ENCODE peak calls at places on chromosomes 5 and 9, in five cellular contexts. W is body of pancreas, N is IMR-90, M is Peyer's patch, X is tibial nerve. G is an unnamed sample.

GRCh38 chr5:143106175-143106574 is 297.3 kb downstream of the NR3C1 start:
- DNase-seq in M (no peak), W (peak; percentile 82), N (peak; percentile 77), X (no peak), G (no peak)

GRCh38 chr5:98796197-98796972 is 22.9 kb downstream of the RGMB start:
- DNase-seq in M (no peak), X (no peak), N (peak; percentile 77), W (peak; percentile 56), G (peak; percentile 16)

GRCh38 chr9:70229579-70229978 is 29.2 kb upstream of the SMC5 start:
- DNase-seq in M (no peak), W (no peak), X (no peak), N (peak; percentile 68), G (no peak)

GRCh38 chr9:27945386-27945785 is 372.1 kb upstream of the C9orf72 start:
- DNase-seq in X (no peak), N (no peak), M (no peak), W (no peak), G (no peak)

GRCh38 chr5:9015250-9015936 is 530.5 kb downstream of the SEMA5A start:
- DNase-seq in N (peak; percentile 44), M (no peak), X (no peak), W (no peak), G (no peak)

GRCh38 chr9:33129251-33129885 is 37.8 kb downstream of the B4GALT1 start:
- DNase-seq in N (no peak), X (no peak), W (no peak), M (no peak), G (no peak)

GRCh38 chr9:79492092-79492995 is 79.4 kb upstream of the TLE4 start:
- DNase-seq in X (no peak), M (no peak), W (no peak), N (peak; percentile 22), G (no peak)

GRCh38 chr9:98573749-98574278 is 134.9 kb downstream of the GABBR2 start:
- DNase-seq in M (no peak), X (no peak), W (no peak), N (no peak), G (no peak)

GRCh38 chr5:116492016-116492623 is 82.5 kb downstream of the SEMA6A start:
- DNase-seq in N (peak; percentile 89), M (no peak), X (no peak), W (no peak), G (no peak)

GRCh38 chr5:170121321-170121720 is 15.6 kb downstream of the FOXI1 start:
- DNase-seq in N (peak; percentile 56), W (no peak), X (no peak), M (no peak), G (no peak)

GRCh38 chr5:33102551-33102950 is 338.2 kb upstream of the TARS1 start:
- DNase-seq in M (no peak), W (no peak), X (no peak), N (peak; percentile 21), G (no peak)

DNA sequence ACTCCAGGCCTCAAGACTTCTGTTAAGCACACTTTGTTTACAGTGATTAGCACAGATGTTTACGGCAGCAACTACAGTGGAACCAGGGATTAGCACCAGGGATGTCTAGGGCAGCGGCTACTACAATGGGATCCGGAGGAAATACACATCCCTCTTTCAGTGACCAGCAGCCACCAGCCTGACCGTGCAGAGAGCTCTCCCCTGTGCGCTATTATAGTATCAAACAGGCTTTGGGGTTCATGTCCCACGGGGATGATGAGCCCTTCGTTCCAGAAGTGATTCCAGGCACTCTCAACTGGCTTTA is 21.5 kb downstream of the GFPT2 start:
- DNase-seq in X (no peak), M (no peak), W (no peak), N (no peak), G (no peak)
- TF ChIP-seq POLR2A in X (no peak), M (no peak), W (no peak), N (no peak), G (no peak)

DNA sequence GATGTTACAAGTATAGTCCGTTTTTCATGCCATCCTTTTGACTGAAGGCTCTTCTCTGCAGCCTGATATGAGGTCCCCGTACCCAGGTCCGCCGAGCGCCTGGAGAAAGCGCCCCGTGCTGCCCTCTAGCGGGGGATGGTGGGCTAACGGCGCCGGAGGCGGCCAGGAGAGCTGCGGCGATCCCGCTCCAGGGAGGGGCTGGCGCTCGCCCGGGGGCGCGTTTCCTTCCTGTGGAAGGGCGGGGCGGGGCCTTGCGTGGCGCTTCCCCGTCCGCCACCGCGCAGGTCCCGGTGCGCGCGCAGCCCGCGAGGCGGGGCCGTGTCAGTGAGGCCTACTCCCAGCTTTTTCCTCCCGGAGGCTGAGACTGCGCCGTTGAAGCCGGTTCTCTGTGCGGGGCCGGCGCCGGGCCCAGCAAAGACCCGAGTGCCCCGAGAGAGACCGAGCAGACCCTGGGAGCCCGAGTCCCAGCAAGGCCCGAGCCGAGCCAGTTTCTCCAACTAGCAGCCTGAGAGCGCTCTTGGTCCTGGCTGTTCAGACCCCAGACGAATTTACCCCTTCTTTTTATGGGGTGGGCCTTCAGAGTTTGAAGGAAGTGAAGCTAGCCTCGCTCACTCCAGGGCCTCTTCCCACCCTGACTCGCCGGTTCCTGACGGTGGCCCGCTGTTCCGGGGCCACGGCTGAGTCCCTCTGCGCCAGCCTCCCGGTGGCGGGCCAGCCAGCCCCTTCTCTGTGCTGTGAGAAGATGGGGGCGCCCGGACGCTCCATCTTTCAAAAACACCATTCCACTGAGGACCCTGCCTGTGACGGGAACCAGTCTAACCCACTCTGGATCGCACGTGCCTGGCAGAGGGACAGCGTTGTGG is 9.7 kb upstream of the PHF2 start:
- DNase-seq in N (peak; percentile 94), M (peak; percentile 100), W (peak; percentile 99), X (peak; percentile 97), G (peak; percentile 96)
- TF ChIP-seq POLR2A in N (peak; percentile 93), M (peak; percentile 95), W (peak; percentile 94), X (peak; percentile 90), G (peak; percentile 86)

DNA sequence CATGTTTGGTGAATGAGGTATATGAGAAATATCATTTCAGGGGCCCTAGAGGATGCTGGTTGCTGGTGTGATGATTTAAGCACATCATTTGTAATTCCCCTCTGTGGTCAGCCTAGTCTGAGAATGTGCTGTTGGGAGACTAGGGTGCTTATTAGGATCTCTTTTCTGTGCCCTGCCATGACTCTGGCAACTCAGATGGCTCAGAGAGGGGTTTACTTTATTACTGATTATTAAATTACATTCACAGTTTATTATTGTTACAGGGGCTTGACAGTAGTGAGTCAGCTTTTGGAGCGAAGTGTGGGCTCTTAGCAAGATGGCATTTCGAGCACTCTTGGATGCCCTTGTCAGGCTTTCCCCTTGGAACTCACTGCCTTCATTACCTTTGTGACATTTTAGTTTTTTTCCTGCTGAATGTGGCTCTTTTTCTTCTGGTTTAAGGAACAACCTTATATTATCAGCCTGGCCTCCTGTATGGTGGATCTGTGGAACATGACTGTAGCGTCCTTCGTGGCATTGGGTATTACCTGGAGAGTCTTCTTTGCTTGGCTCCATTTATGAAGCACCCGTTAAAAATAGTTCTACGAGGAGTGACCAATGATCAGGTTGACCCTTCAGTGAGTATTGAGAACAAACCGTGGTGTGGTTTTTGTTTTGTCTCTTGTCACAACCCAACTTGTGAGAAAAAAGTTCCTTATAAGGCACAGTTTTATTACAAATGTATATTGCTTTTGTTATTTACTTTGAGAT is 33.8 kb downstream of the RCL1 start:
- DNase-seq in X (no peak), M (no peak), W (no peak), N (peak; percentile 60), G (no peak)
- TF ChIP-seq POLR2A in X (no peak), M (no peak), W (no peak), N (no peak), G (no peak)

DNA sequence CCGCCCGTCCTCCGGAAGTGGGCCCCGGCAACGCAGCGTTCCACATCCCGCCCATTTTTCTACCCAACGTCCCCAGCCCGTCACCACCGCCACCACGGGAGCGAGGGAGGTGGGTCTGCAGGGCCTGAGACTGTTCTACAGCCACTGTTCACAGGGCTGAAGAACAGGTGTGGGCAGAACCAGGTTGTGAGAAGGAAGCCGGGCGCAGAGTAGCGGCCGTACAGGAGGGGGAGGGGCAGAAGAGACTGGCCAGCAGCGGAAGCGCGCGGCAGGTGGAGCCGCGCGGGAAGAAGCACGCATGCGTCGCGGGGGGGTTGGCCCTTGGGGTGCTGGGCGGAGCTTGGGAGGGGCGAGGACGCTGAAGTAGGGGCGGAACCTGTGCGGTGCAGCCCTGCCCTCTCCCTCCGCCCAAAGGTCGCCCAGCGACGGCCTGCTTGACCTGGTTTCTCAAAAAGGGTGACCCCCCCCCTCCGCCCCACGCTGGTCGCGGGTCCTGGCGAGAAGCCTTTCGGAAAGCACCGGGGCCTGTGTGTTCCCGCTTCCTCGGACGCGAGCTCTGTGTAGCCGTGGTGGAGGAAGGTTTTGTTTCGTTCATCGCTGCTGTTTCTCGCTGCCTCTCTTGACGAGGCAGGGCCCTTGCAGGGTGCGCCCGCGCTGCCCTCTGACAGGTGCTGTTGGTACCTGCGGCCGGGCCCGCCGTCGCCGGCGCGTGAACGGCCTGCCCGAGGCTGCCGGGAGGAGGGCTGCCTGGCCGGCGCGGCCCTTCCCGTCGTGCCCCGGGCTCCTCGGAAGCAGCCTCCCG is 7.8 kb upstream of the MGAT1 start:
- DNase-seq in W (peak; percentile 97), X (peak; percentile 89), N (peak; percentile 90), M (peak; percentile 99), G (peak; percentile 84)
- TF ChIP-seq POLR2A in W (peak; percentile 84), X (peak; percentile 85), N (peak; percentile 73), M (peak; percentile 69), G (peak; percentile 87)

GRCh38 chr5:43601454-43602260 is 1.3 kb upstream of the NNT start:
- DNase-seq in M (no peak), N (peak; percentile 57), W (no peak), X (no peak), G (peak; percentile 8)

GRCh38 chr5:43603535-43604363 is 769 bp downstream of the NNT start:
- DNase-seq in W (peak; percentile 86), X (peak; percentile 19), M (peak; percentile 78), N (peak; percentile 33), G (peak; percentile 20)

GRCh38 chr5:43604699-43605098 is 1.7 kb downstream of the NNT start:
- DNase-seq in W (no peak), N (no peak), X (no peak), M (no peak), G (no peak)

GRCh38 chr5:43602456-43602817 is 543 bp upstream of the NNT start:
- DNase-seq in M (no peak), X (no peak), N (peak; percentile 50), W (peak; percentile 25), G (peak; percentile 8)

GRCh38 chr5:43602818-43603534 is at the start of gene NNT:
- DNase-seq in N (peak; percentile 35), W (peak; percentile 77), M (peak; percentile 89), X (peak; percentile 56), G (peak; percentile 62)
- TF ChIP-seq POLR2A in N (no peak), W (peak; percentile 36), M (no peak), X (no peak), G (peak; percentile 86)